ENCODE peak calls at places on chromosomes 16 and 17, in six cellular contexts. G, U, W, H, Z and B are unnamed samples.

GRCh38 chr17:80512233-80512632 is 32.4 kb upstream of the RPTOR start:
- DNase-seq in G (peak), U (no peak), W (no peak), H (no peak), Z (no peak), B (no peak)

GRCh38 chr16:9177861-9178260 is 86.4 kb downstream of the HAPSTR1 start:
- DNase-seq in U (no peak), G (no peak), W (no peak), H (no peak), Z (no peak), B (no peak)

GRCh38 chr16:57818377-57819055 is 16.2 kb upstream of the KIFC3 start:
- DNase-seq in W (no peak), Z (no peak), G (no peak), H (no peak), U (no peak), B (no peak)

GRCh38 chr16:69796285-69797118 is 34.4 kb downstream of the WWP2 start:
- DNase-seq in G (peak), Z (no peak), W (peak), H (peak), U (peak), B (peak)

GRCh38 chr17:64080174-64080618 is 49.7 kb downstream of the ERN1 start:
- DNase-seq in W (no peak), U (no peak), G (no peak), H (peak), Z (no peak), B (no peak)

GRCh38 chr17:49565948-49566491 is 9.7 kb upstream of the NXPH3 start:
- DNase-seq in Z (no peak), G (no peak), W (no peak), H (no peak), U (no peak), B (peak)

GRCh38 chr17:3547628-3548027 is 10.0 kb downstream of the TRPV3 start:
- DNase-seq in G (no peak), Z (no peak), W (no peak), U (no peak), H (no peak), B (no peak)

GRCh38 chr17:6045621-6046357 is 24.4 kb upstream of the WSCD1 start:
- DNase-seq in U (no peak), H (no peak), W (no peak), Z (no peak), G (no peak), B (no peak)

GRCh38 chr16:69513180-69513966 is 52.4 kb upstream of the NFAT5 start:
- DNase-seq in U (no peak), H (no peak), G (no peak), W (no peak), Z (no peak), B (no peak)

GRCh38 chr16:84967828-84968227 is 43.5 kb downstream of the ZDHHC7 start:
- DNase-seq in H (no peak), G (no peak), U (no peak), Z (no peak), W (no peak), B (no peak)

GRCh38 chr16:68367034-68367433 is 56.2 kb downstream of the PRMT7 start:
- DNase-seq in Z (no peak), U (peak), G (peak), H (peak), W (peak), B (peak)

GRCh38 chr16:70725912-70726828 is 40.3 kb upstream of the MTSS2 start:
- DNase-seq in U (no peak), Z (no peak), W (no peak), H (no peak), G (no peak), B (peak)

GRCh38 chr17:67575325-67575724 is 142.4 kb upstream of the NOL11 start:
- DNase-seq in W (no peak), Z (peak), H (peak), G (no peak), U (no peak), B (no peak)

GRCh38 chr16:55479560-55480197 is 681 bp downstream of the MMP2 start:
- DNase-seq in U (peak), H (no peak), G (no peak), Z (no peak), W (no peak), B (no peak)

GRCh38 chr17:73390851-73391250 is 79.0 kb upstream of the CDC42EP4 start:
- DNase-seq in Z (no peak), U (no peak), W (no peak), H (no peak), G (no peak), B (no peak)

GRCh38 chr17:8384801-8385335 is 1.9 kb upstream of the RPL26 start:
- DNase-seq in W (no peak), U (peak), G (peak), Z (no peak), H (no peak), B (no peak)

GRCh38 chr16:57949595-57950238 is 21.2 kb downstream of the CNGB1 start:
- DNase-seq in H (no peak), U (no peak), G (no peak), Z (no peak), W (no peak), B (no peak)

GRCh38 chr16:17866991-17867390 is 396.2 kb upstream of the XYLT1 start:
- DNase-seq in G (no peak), Z (no peak), U (no peak), W (no peak), H (no peak), B (no peak)
- TF ChIP-seq MYC in G (no peak), Z (no peak), U (no peak), W (no peak), H (no peak), B (no peak)

GRCh38 chr17:29566473-29567361 is at the start of gene ABHD15:
- DNase-seq in Z (no peak), W (peak), U (peak), G (peak), H (peak), B (no peak)
- TF ChIP-seq MYC in Z (no peak), W (no peak), U (no peak), G (peak), H (no peak), B (no peak)

DNA sequence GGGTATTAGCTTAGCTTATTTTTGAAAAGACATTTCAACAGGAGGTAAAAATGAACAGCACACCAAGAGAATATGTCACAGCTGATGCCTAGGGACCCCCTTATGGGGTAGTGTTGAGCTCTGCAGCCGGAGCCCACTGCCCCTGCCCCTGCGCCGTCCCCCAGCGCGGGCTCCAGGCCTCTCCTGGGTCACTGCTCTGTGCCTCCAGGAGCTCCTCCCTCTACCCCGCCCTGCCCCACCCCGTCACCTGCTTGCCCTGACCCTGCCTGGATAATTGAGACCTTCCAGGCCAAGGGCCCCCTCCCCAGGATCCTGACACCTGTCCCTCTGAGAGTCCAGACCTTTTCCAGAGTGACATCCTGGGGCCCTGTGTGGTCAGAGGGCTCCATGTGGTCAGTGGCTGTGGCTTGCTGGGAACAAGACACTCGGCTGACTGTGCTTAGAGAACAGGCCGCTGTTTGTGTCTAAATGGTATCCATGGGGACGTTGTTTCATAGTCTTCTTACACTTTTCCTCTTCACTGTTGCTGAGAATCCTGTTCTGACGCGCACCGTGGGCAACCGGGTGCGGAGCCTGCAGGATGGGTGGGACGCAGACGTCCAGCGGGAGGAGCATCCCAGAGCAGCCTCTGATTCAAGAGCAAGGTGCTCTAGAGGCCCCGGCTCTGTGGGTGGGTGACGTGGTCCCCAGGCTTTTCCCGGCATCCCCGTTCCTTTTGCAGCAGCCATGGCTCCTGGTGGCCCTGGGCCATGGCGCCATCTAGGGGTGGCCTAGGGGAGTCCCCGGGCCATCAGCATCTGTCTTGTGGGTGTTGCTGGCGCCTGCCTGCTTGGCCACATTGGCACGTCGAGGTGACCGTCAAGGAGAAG is 20.0 kb upstream of the WFIKKN1 start:
- DNase-seq in H (peak), U (no peak), W (no peak), Z (no peak), G (no peak), B (no peak)
- TF ChIP-seq MYC in H (no peak), U (no peak), W (no peak), Z (no peak), G (no peak), B (no peak)

GRCh38 chr16:76791151-76791550 is 399.8 kb upstream of the MON1B start:
- DNase-seq in H (no peak), Z (no peak), U (no peak), W (no peak), G (no peak), B (no peak)
- TF ChIP-seq MYC in H (no peak), Z (no peak), U (no peak), W (no peak), G (no peak), B (no peak)

GRCh38 chr16:88192601-88193000 is 190.2 kb upstream of the ZNF469 start:
- DNase-seq in U (no peak), G (no peak), W (no peak), Z (no peak), H (no peak), B (no peak)
- TF ChIP-seq MYC in U (no peak), G (no peak), W (no peak), Z (no peak), H (no peak), B (no peak)

GRCh38 chr16:17827313-17827712 is 356.6 kb upstream of the XYLT1 start:
- DNase-seq in Z (no peak), W (no peak), G (no peak), H (no peak), U (no peak), B (no peak)
- TF ChIP-seq MYC in Z (no peak), W (no peak), G (no peak), H (no peak), U (no peak), B (no peak)

DNA sequence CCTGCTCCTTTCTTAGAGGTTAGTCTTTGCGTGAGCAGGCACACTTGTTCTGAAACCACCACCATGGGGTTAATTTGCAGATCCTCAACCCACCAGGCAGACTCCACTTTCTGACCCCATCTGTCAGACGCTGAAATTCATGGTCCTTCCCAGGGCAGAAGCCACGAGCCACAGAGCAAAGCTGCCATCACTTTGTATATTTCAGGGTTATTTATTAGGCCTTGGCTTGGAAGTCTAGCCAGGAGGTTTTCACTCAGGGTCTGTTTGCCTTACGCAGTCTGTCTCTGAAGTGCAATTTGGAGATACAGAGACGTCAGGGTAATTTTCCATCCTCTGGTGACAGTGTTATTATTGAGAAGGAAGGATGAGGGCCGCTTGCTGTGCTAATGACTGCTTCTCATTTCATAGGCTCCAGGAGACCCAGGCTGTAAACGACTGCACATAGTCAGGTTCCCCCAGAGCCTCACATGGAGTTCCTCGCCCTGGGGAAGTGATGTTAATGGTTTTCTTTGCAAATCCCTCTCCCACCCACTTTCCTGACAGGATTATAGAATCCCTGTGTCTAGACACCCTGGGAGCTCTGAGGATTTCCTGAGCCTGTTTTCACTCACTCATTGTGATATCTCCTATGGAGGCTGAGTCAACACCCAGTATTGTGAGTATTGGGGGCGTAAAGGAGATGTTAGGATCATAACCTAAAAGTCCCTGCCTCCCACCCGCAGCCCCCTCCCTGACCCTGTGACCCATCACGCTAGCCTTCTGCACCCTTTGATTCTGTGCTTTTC is 269.0 kb downstream of the ABCC12 start:
- DNase-seq in Z (no peak), H (no peak), U (no peak), W (no peak), G (no peak), B (no peak)
- TF ChIP-seq MYC in Z (no peak), H (no peak), U (no peak), W (no peak), G (no peak), B (no peak)